ENCODE peak calls at places on chromosomes 4 and X, in six cellular contexts. W is H9, P is IMR-90, Y is neuronal stem cell, Z is H1, X is mesenchymal stem cell. U is an unnamed sample.

GRCh38 chrX:10447577-10448214 is 172.7 kb downstream of the MID1 start:
- DNase-seq in X (no peak), Y (no peak), Z (no peak), W (no peak), P (peak; percentile 53), U (no peak)

GRCh38 chrX:68833855-68834331 is 5.1 kb downstream of the EFNB1 start:
- DNase-seq in X (no peak), P (no peak), Z (no peak), W (peak; percentile 16), Y (no peak), U (peak; percentile 17)

GRCh38 chrX:23936198-23936597 is 28.4 kb downstream of the CXorf58 start:
- DNase-seq in Z (no peak), Y (no peak), W (no peak), X (no peak), P (no peak), U (no peak)

GRCh38 chrX:44669626-44670025 is 127.0 kb upstream of the FUNDC1 start:
- DNase-seq in Z (no peak), P (no peak), X (no peak), Y (no peak), W (no peak), U (no peak)

GRCh38 chrX:56788229-56788628 is 59.2 kb downstream of the NBDY start:
- DNase-seq in P (peak; percentile 26), X (no peak), Z (no peak), W (no peak), Y (no peak), U (peak; percentile 48)

GRCh38 chrX:65667503-65668355 is at the start of gene MSN:
- DNase-seq in Z (no peak), Y (peak; percentile 23), P (peak; percentile 35), X (peak; percentile 62), W (peak; percentile 57), U (peak; percentile 29)

GRCh38 chrX:73447311-73447794 is 500 bp downstream of the CDX4 start:
- DNase-seq in X (no peak), Y (peak; percentile 27), P (no peak), Z (no peak), W (peak; percentile 73), U (no peak)

GRCh38 chr4:26228883-26229282 is 91.9 kb upstream of the RBPJ start:
- DNase-seq in P (no peak), Z (no peak), W (no peak), X (no peak), Y (no peak), U (no peak)

GRCh38 chr4:32499176-32499575 is 1779.0 kb downstream of the PCDH7 start:
- DNase-seq in Z (no peak), W (no peak), X (no peak), Y (no peak), P (no peak), U (peak; percentile 89)

GRCh38 chrX:40368611-40369061 is 212.1 kb upstream of the ATP6AP2 start:
- DNase-seq in W (no peak), Z (no peak), P (no peak), Y (no peak), X (no peak), U (no peak)

GRCh38 chr4:116244771-116245170 is 840.6 kb downstream of the TRAM1L1 start:
- DNase-seq in X (no peak), W (no peak), P (no peak), Z (no peak), Y (no peak), U (no peak)

GRCh38 chr4:144894525-144894924 is 203.5 kb downstream of the ANAPC10 start:
- DNase-seq in P (peak; percentile 48), Y (no peak), W (no peak), Z (no peak), X (peak; percentile 57), U (peak; percentile 2)

GRCh38 chr4:83644677-83645639 is 109.0 kb downstream of the GPAT3 start:
- DNase-seq in Z (no peak), X (peak; percentile 70), W (no peak), P (peak; percentile 65), Y (peak; percentile 54), U (peak; percentile 37)

GRCh38 chrX:154818916-154819770 is 13.9 kb upstream of the MPP1 start:
- DNase-seq in Y (no peak), X (no peak), P (no peak), W (no peak), Z (no peak), U (no peak)

GRCh38 chr4:3749081-3749480 is 17.1 kb upstream of the ADRA2C start:
- DNase-seq in W (no peak), P (no peak), X (no peak), Y (no peak), Z (no peak), U (no peak)

GRCh38 chr4:76208005-76208765 is 5.4 kb downstream of the SCARB2 start:
- DNase-seq in P (peak; percentile 94), Y (no peak), Z (no peak), W (no peak), X (peak; percentile 97), U (no peak)

GRCh38 chr4:162782778-162783507 is 383.7 kb downstream of the NAF1 start:
- DNase-seq in X (no peak), P (no peak), Y (no peak), W (no peak), Z (no peak), U (no peak)

GRCh38 chr4:162791321-162791720 is 375.4 kb downstream of the NAF1 start:
- DNase-seq in X (no peak), Z (no peak), Y (no peak), W (no peak), P (no peak), U (peak; percentile 17)

GRCh38 chr4:162793004-162793403 is 373.7 kb downstream of the NAF1 start:
- DNase-seq in P (no peak), Y (no peak), X (no peak), W (no peak), Z (no peak), U (no peak)

GRCh38 chr4:162782096-162782777 is 384.5 kb downstream of the NAF1 start:
- DNase-seq in P (no peak), Y (no peak), X (no peak), Z (no peak), W (no peak), U (no peak)

DNA sequence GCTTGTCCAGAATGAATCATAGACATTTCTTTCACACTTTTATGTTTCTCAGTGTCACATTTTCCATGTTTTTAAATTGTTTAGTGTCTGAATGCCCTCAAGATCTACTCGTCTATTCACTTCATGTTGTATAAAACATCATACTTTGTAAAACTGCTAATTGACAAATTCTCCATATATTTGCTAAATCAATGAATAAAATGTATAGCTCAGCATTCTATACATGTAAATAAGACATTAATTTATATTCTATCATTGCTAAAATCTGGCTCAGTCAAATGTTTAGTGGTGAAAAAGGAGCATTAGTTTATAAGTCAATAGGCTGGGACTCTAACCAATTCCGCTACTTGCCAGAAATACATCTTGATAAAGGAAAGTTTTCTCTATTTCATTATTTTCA is 379.6 kb downstream of the NAF1 start:
- DNase-seq in W (no peak), X (no peak), Y (no peak), P (no peak), Z (no peak), U (no peak)
- H3K27ac ChIP-seq in W (no peak overlapping the region), X (no peak overlapping the region), Y (no peak overlapping the region), P (no peak overlapping the region), Z (no peak overlapping the region), U (no peak overlapping the region)

DNA sequence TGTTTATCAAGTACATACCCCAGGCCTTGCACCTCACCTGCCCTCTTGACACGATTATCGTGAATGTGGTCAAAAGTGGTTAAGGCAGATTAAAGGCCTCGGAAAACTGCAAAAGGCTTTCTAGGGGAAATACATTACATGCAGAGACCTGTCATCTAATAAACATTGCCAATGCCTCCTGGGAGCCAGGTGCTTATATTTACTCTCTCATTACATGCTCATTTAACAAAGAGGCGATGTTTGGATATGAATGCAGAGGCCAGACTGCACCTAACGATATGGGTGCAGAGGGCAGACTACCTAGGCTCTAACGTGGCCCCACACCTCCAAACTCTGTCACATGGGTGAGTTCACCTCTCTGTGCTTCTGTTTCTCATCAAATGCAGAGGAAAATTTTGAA is 14.5 kb downstream of the CRMP1 start:
- DNase-seq in P (no peak), W (no peak), Y (no peak), X (no peak), Z (no peak), U (no peak)
- H3K79me1 ChIP-seq in P (no peaks in the 10 kb centered on the region), W (peaks cover 36% of the 10 kb centered on the region), Y (peaks cover 17% of the 10 kb centered on the region), X (no peaks in the 10 kb centered on the region), Z (peaks cover 39% of the 10 kb centered on the region), U (no peaks in the 10 kb centered on the region)

GRCh38 chrX:129663171-129663570 is 8.4 kb upstream of the APLN start:
- DNase-seq in P (peak; percentile 28), Y (no peak), Z (no peak), X (peak; percentile 67), W (no peak), U (no peak)
- H3K9me3 ChIP-seq in P (no peaks in the 10 kb centered on the region), Y (no peaks in the 10 kb centered on the region), Z (peaks cover 3% of the 10 kb centered on the region), X (no peaks in the 10 kb centered on the region), W (peaks cover 5% of the 10 kb centered on the region), U (no peaks in the 10 kb centered on the region)

GRCh38 chr4:39469429-39470077 is 10.7 kb downstream of the LIAS start:
- DNase-seq in W (peak; percentile 70), X (peak; percentile 91), Z (no peak), P (peak; percentile 87), Y (peak; percentile 43), U (peak; percentile 95)
- H3K27ac ChIP-seq in W (no peak overlapping the region), X (no peak overlapping the region), Z (no peak overlapping the region), P (no peak overlapping the region), Y (no peak overlapping the region), U (no peak overlapping the region)

GRCh38 chr4:5882947-5883346 is 9.9 kb downstream of the CRMP1 start:
- DNase-seq in Y (no peak), X (no peak), Z (no peak), W (no peak), P (no peak), U (no peak)
- H3K79me1 ChIP-seq in Y (peaks cover 22% of the 10 kb centered on the region), X (no peaks in the 10 kb centered on the region), Z (peaks cover 33% of the 10 kb centered on the region), W (peaks cover 22% of the 10 kb centered on the region), P (no peaks in the 10 kb centered on the region), U (no peaks in the 10 kb centered on the region)

GRCh38 chr4:58075724-58076123 is 965.5 kb upstream of the IGFBP7 start:
- DNase-seq in Z (no peak), Y (no peak), X (no peak), P (no peak), W (no peak), U (no peak)

GRCh38 chr4:58074382-58074781 is 964.2 kb upstream of the IGFBP7 start:
- DNase-seq in X (no peak), W (no peak), Y (no peak), P (no peak), Z (no peak), U (no peak)
- H3K9me3 ChIP-seq in X (peaks cover 6% of the 10 kb centered on the region), W (no peaks in the 10 kb centered on the region), Y (no peaks in the 10 kb centered on the region), P (no peaks in the 10 kb centered on the region), Z (no peaks in the 10 kb centered on the region), U (no peaks in the 10 kb centered on the region)

DNA sequence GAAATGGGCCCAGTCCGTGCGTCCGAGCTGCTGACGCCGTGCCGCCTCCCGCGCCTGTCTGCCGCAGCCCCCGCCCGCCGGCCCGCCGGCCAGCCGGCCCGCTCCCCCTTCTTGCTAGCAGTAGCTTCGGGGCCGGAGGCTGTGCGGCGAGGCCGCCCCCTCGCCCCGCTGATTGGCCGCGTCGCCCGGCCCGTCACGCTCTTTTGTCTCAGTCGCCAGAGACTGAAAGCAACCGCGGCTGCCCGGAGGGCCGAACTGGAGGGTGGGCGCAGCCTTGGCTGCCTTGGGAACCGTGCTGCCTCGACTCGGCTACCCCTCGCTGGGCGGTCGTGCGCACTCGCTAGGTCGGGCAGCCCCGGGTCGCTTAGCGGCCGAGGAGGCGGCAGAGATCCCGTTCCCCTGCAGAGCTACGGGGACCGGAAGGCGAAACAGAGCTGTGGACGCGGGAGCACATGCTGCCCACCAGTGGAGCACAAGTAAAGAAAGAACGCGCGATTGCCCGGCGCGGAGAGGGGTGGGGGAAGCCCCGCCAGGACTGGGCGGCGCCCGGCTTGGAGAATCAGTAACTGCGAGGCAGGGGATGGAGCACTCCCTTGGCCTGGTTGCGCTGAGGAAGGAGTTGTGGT is at the start of gene ZCCHC18:
- DNase-seq in X (peak; percentile 73), W (peak; percentile 83), Y (peak; percentile 78), Z (no peak), P (peak; percentile 57), U (no peak)
- H3K27ac ChIP-seq in X (no peak within 1 kb of the TSS), W (no peak within 1 kb of the TSS), Y (peak within 1 kb of the TSS; percentile 84), Z (no peak within 1 kb of the TSS), P (peak within 1 kb of the TSS; percentile 35), U (no peak within 1 kb of the TSS)

GRCh38 chr4:23268072-23268771 is 575.5 kb downstream of the GBA3 start:
- DNase-seq in P (no peak), X (no peak), Y (no peak), W (no peak), Z (no peak), U (no peak)
- H3K79me1 ChIP-seq in P (no peaks in the 10 kb centered on the region), X (no peaks in the 10 kb centered on the region), Y (no peaks in the 10 kb centered on the region), W (no peaks in the 10 kb centered on the region), Z (no peaks in the 10 kb centered on the region), U (no peaks in the 10 kb centered on the region)